ENCODE peak calls at places on chromosomes 12 and 14, in five cellular contexts. Q is K562, I is SK-N-SH, U is HepG2, V is GM12878. N is an unnamed sample.
A peak's percentile ranks its signal among the peaks of the same experiment; 100 is the strongest.

GRCh38 chr12:51593539-51593938 is 2.5 kb downstream of the SCN8A start:
- DNase-seq in Q (peak; percentile 51), I (no peak), U (peak; percentile 20), V (no peak), N (peak; percentile 79)

GRCh38 chr12:81758421-81759214 is 532 bp downstream of the PPFIA2 start:
- DNase-seq in Q (no peak), I (peak; percentile 75), U (no peak), V (no peak), N (no peak)

GRCh38 chr12:27957366-27957765 is 15.2 kb downstream of the PTHLH start:
- DNase-seq in Q (no peak), I (no peak), U (no peak), V (no peak), N (no peak)

GRCh38 chr12:99453831-99454538 is 193.6 kb upstream of the GARIN6 start:
- DNase-seq in Q (no peak), I (no peak), U (no peak), V (no peak), N (no peak)

GRCh38 chr12:113061061-113061694 is 4.6 kb downstream of the DTX1 start:
- DNase-seq in Q (no peak), I (peak; percentile 67), U (no peak), V (no peak), N (no peak)

GRCh38 chr14:54725998-54726397 is 159.1 kb downstream of the SAMD4A start:
- DNase-seq in Q (peak; percentile 39), I (no peak), U (no peak), V (no peak), N (no peak)

GRCh38 chr12:71541583-71541982 is 102.0 kb downstream of the LGR5 start:
- DNase-seq in Q (no peak), I (no peak), U (no peak), V (no peak), N (no peak)

GRCh38 chr14:99925471-99925870 is 132.3 kb downstream of the EML1 start:
- DNase-seq in Q (no peak), I (no peak), U (no peak), V (no peak), N (no peak)

GRCh38 chr12:53550595-53550994 is 43.3 kb upstream of the NPFF start:
- DNase-seq in Q (no peak), I (no peak), U (no peak), V (no peak), N (peak; percentile 78)

GRCh38 chr14:101973356-101973755 is 9.0 kb downstream of the DYNC1H1 start:
- DNase-seq in Q (no peak), I (no peak), U (no peak), V (no peak), N (no peak)

GRCh38 chr12:57838594-57839302 is 7.8 kb downstream of the CTDSP2 start:
- DNase-seq in Q (no peak), I (no peak), U (no peak), V (no peak), N (peak; percentile 39)

GRCh38 chr12:12176402-12176801 is 90.4 kb downstream of the LRP6 start:
- DNase-seq in Q (no peak), I (no peak), U (no peak), V (peak; percentile 53), N (no peak)

GRCh38 chr12:84910549-84911241 is 1.9 kb downstream of the SLC6A15 start:
- DNase-seq in Q (no peak), I (peak; percentile 36), U (no peak), V (no peak), N (no peak)

GRCh38 chr14:92287987-92288386 is 35.0 kb upstream of the SLC24A4 start:
- DNase-seq in Q (no peak), I (no peak), U (no peak), V (no peak), N (no peak)

GRCh38 chr12:123713398-123714301 is 1.5 kb downstream of the ATP6V0A2 start:
- DNase-seq in Q (peak; percentile 80), I (peak; percentile 27), U (peak; percentile 16), V (no peak), N (peak; percentile 10)

GRCh38 chr12:51019927-51020326 is 6.3 kb downstream of the SLC11A2 start:
- DNase-seq in Q (no peak), I (no peak), U (no peak), V (no peak), N (no peak)

GRCh38 chr12:47053991-47054390 is 25.4 kb upstream of the PCED1B start:
- DNase-seq in Q (no peak), I (no peak), U (no peak), V (no peak), N (no peak)

GRCh38 chr12:2693204-2693860 is 101.4 kb upstream of the FKBP4 start:
- DNase-seq in Q (no peak), I (no peak), U (no peak), V (no peak), N (no peak)

GRCh38 chr12:52256165-52256935 is 18.1 kb upstream of the KRT86 start:
- DNase-seq in Q (no peak), I (no peak), U (no peak), V (no peak), N (no peak)

GRCh38 chr12:95995238-95996031 is 709 bp downstream of the HAL start:
- DNase-seq in Q (no peak), I (no peak), U (no peak), V (no peak), N (no peak)

GRCh38 chr12:104788848-104789271 is 169.2 kb downstream of the SLC41A2 start:
- DNase-seq in Q (no peak), I (no peak), U (no peak), V (no peak), N (no peak)

GRCh38 chr12:92654929-92655328 is 47.9 kb upstream of the PLEKHG7 start:
- DNase-seq in Q (no peak), I (no peak), U (no peak), V (no peak), N (peak; percentile 43)

GRCh38 chr12:106999444-106999843 is 12.5 kb upstream of the MTERF2 start:
- DNase-seq in Q (no peak), I (no peak), U (no peak), V (no peak), N (no peak)

GRCh38 chr14:73248294-73248868 is 11.1 kb downstream of the PAPLN start:
- DNase-seq in Q (peak; percentile 51), I (no peak), U (no peak), V (peak; percentile 85), N (peak; percentile 7)

GRCh38 chr12:123389560-123390351 is 5.8 kb downstream of the KMT5A start:
- DNase-seq in Q (peak; percentile 65), I (peak; percentile 77), U (peak; percentile 45), V (no peak), N (no peak)

GRCh38 chr14:100237735-100238418 is 1.1 kb upstream of the YY1 start:
- DNase-seq in Q (peak; percentile 65), I (peak; percentile 69), U (peak; percentile 34), V (no peak), N (peak; percentile 35)

GRCh38 chr12:94326234-94326633 is 133.4 kb downstream of the CEP83 start:
- DNase-seq in Q (no peak), I (no peak), U (no peak), V (no peak), N (no peak)

DNA sequence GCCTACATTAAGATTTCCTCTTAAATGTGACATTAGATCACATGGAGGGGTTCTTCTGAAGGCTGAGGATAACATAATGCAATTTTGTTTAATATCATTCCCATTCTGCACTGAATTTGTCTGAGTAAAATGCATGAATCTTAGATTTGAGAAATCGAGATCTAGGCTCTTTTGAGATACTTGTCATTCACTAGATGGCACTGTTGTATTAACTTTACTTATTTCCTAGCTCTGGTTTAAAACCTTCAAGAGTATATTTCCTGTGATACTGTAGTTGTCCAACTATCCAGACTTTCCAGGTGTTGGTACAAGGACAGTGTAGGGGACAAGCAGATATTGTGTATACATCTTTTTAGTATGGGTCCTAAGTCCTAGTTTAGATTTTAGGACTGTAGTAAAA is 91.7 kb upstream of the SEL1L start:
- DNase-seq in Q (peak; percentile 12), I (peak; percentile 17), U (peak; percentile 28), V (no peak), N (no peak)
- TF ChIP-seq MXI1 in Q (no peak), I (no peak), U (no peak), V (no peak), N (no peak)

DNA sequence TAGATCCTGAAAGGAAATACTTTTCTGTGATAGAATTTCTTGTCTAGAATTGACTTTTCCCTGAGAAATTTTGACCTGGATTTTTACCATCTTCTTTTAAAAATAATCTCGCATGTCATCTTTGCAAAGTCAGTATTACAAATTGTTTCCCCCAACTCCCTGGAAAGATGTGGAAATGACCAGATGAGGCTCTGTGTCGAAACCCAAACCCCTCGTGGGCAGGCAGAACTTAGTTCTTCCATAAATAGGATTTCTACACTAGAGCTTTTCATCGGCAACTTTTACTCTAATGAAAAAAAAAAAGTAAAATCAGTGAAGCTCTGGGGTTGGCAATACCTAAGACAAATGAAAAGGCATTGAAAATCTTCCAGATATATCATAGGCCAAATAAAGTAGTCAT is 17.0 kb downstream of the SSPN start:
- DNase-seq in Q (no peak), I (no peak), U (no peak), V (no peak), N (no peak)
- H3K9ac ChIP-seq in Q (no peak overlapping the region), I (no peak overlapping the region), U (no peak overlapping the region), V (no peak overlapping the region), N (no peak overlapping the region)

DNA sequence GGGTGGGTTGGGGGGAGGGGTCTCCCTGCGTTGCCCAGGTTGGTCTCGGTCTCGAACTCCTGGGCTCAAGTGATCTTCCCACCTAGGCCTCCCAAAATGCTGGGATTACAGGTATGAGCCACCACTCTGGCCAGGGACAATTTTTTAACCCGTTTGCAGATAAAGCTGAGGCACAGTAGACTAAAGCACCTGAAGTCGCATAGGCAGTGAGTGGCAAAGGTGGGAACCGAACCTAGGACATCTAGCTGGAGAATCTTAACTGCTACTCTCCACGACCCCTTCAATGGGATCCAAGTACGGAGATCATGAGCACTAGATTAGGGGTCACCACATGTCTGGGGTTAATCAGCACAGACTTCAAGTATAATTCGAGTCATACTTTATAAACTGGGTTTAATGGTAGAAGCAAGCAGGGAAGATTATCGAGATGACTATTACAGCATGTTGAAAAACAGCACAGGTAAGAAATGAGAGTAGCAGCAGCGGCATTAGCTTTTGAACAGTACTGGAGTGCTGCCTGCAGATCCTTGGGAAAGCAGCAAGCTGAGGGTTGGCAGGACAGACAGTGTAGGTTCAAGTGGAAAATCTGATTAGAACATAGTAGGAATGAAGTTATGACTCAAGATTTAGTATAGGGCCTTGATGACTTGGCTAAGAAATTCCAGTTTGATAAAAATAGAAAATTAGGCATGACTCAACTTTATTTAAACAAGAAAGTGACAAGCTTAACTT is 23.9 kb downstream of the NID2 start:
- DNase-seq in Q (no peak), I (no peak), U (no peak), V (no peak), N (peak; percentile 95)
- H3K27ac ChIP-seq in Q (no peak overlapping the region), I (peak overlapping the region; percentile 93), U (no peak overlapping the region), V (no peak overlapping the region), N (peak overlapping the region; percentile 63)

GRCh38 chr14:96633096-96633495 is 130.9 kb downstream of the PAPOLA start:
- DNase-seq in Q (no peak), I (no peak), U (no peak), V (no peak), N (no peak)

GRCh38 chr14:96635850-96636249 is 133.7 kb downstream of the PAPOLA start:
- DNase-seq in Q (no peak), I (peak; percentile 1), U (no peak), V (no peak), N (no peak)

GRCh38 chr14:96632363-96632758 is 130.2 kb downstream of the PAPOLA start:
- DNase-seq in Q (no peak), I (no peak), U (no peak), V (no peak), N (no peak)

GRCh38 chr14:96634481-96634880 is 132.3 kb downstream of the PAPOLA start:
- DNase-seq in Q (no peak), I (no peak), U (no peak), V (no peak), N (no peak)

GRCh38 chr14:96634896-96635295 is 132.7 kb downstream of the PAPOLA start:
- DNase-seq in Q (no peak), I (peak; percentile 14), U (no peak), V (no peak), N (no peak)
- TF ChIP-seq MXI1 in Q (no peak), I (no peak), U (no peak), V (no peak), N (no peak)